ENCODE peak calls at places on chromosomes 1 and 21, in six cellular contexts. One of them, this sample, is unnamed.

GRCh38 chr21:41861255-41861654 is 17.9 kb downstream of the PRDM15 start:
- DNase-seq in NCI-H187: no peak
- DNase-seq in fibroblast of mammary gland: no peak
- DNase-seq in sigmoid colon: no peak
- DNase-seq in EH: no peak
- DNase-seq in upper lobe of left lung: no peak
- DNase-seq in this sample: no peak

GRCh38 chr21:20249401-20249800 is 748.8 kb upstream of the NCAM2 start:
- DNase-seq in NCI-H187: no peak
- DNase-seq in fibroblast of mammary gland: no peak
- DNase-seq in sigmoid colon: no peak
- DNase-seq in EH: no peak
- DNase-seq in upper lobe of left lung: no peak
- DNase-seq in this sample: no peak

GRCh38 chr1:89959719-89960118 is 35.2 kb upstream of the ZNF326 start:
- DNase-seq in NCI-H187: no peak
- DNase-seq in fibroblast of mammary gland: no peak
- DNase-seq in sigmoid colon: no peak
- DNase-seq in EH: no peak
- DNase-seq in upper lobe of left lung: no peak
- DNase-seq in this sample: no peak

GRCh38 chr1:51622455-51622913 is 5.6 kb downstream of the OSBPL9 start:
- DNase-seq in NCI-H187: peak
- DNase-seq in fibroblast of mammary gland: peak
- DNase-seq in sigmoid colon: peak
- DNase-seq in EH: peak
- DNase-seq in upper lobe of left lung: peak
- DNase-seq in this sample: no peak

GRCh38 chr1:117093870-117094621 is 27.5 kb downstream of the TRIM45 start:
- DNase-seq in NCI-H187: peak
- DNase-seq in fibroblast of mammary gland: peak
- DNase-seq in sigmoid colon: no peak
- DNase-seq in EH: peak
- DNase-seq in upper lobe of left lung: peak
- DNase-seq in this sample: no peak

GRCh38 chr1:211305044-211305443 is 21.6 kb upstream of the TRAF5 start:
- DNase-seq in NCI-H187: no peak
- DNase-seq in fibroblast of mammary gland: peak
- DNase-seq in sigmoid colon: no peak
- DNase-seq in EH: peak
- DNase-seq in upper lobe of left lung: no peak
- DNase-seq in this sample: no peak

GRCh38 chr1:8663090-8663802 is 154.2 kb downstream of the RERE start:
- DNase-seq in NCI-H187: no peak
- DNase-seq in fibroblast of mammary gland: no peak
- DNase-seq in sigmoid colon: no peak
- DNase-seq in EH: peak
- DNase-seq in upper lobe of left lung: no peak
- DNase-seq in this sample: no peak

GRCh38 chr1:7991504-7992440 is 30.3 kb downstream of the PARK7 start:
- DNase-seq in NCI-H187: no peak
- DNase-seq in fibroblast of mammary gland: peak
- DNase-seq in sigmoid colon: no peak
- DNase-seq in EH: peak
- DNase-seq in upper lobe of left lung: no peak
- DNase-seq in this sample: no peak

GRCh38 chr1:147760481-147761260 is at the start of gene GJA5:
- DNase-seq in NCI-H187: no peak
- DNase-seq in fibroblast of mammary gland: no peak
- DNase-seq in sigmoid colon: no peak
- DNase-seq in EH: peak
- DNase-seq in upper lobe of left lung: no peak
- DNase-seq in this sample: no peak

GRCh38 chr1:111987502-111987901 is 2.0 kb downstream of the KCND3 start:
- DNase-seq in NCI-H187: no peak
- DNase-seq in fibroblast of mammary gland: no peak
- DNase-seq in sigmoid colon: no peak
- DNase-seq in EH: no peak
- DNase-seq in upper lobe of left lung: no peak
- DNase-seq in this sample: no peak

GRCh38 chr1:67690018-67690363 is 5.0 kb downstream of the GADD45A start:
- DNase-seq in NCI-H187: no peak
- DNase-seq in fibroblast of mammary gland: no peak
- DNase-seq in sigmoid colon: no peak
- DNase-seq in EH: no peak
- DNase-seq in upper lobe of left lung: no peak
- DNase-seq in this sample: no peak

GRCh38 chr1:101190441-101190840 is 46.4 kb upstream of the S1PR1 start:
- DNase-seq in NCI-H187: no peak
- DNase-seq in fibroblast of mammary gland: peak
- DNase-seq in sigmoid colon: no peak
- DNase-seq in EH: peak
- DNase-seq in upper lobe of left lung: no peak
- DNase-seq in this sample: no peak

GRCh38 chr1:12344611-12345299 is 114.9 kb downstream of the VPS13D start:
- DNase-seq in NCI-H187: no peak
- DNase-seq in fibroblast of mammary gland: peak
- DNase-seq in sigmoid colon: peak
- DNase-seq in EH: no peak
- DNase-seq in upper lobe of left lung: peak
- DNase-seq in this sample: no peak

GRCh38 chr1:81635816-81636215 is 164.9 kb upstream of the ADGRL2 start:
- DNase-seq in NCI-H187: no peak
- DNase-seq in fibroblast of mammary gland: no peak
- DNase-seq in sigmoid colon: no peak
- DNase-seq in EH: peak
- DNase-seq in upper lobe of left lung: no peak
- DNase-seq in this sample: no peak

GRCh38 chr1:240310226-240310925 is 218.7 kb downstream of the FMN2 start:
- DNase-seq in NCI-H187: no peak
- DNase-seq in fibroblast of mammary gland: peak
- DNase-seq in sigmoid colon: no peak
- DNase-seq in EH: peak
- DNase-seq in upper lobe of left lung: no peak
- DNase-seq in this sample: no peak

GRCh38 chr1:3011631-3012510 is 9.4 kb upstream of the ACTRT2 start:
- DNase-seq in NCI-H187: no peak
- DNase-seq in fibroblast of mammary gland: no peak
- DNase-seq in sigmoid colon: peak
- DNase-seq in EH: no peak
- DNase-seq in upper lobe of left lung: peak
- DNase-seq in this sample: no peak

GRCh38 chr1:221097479-221098281 is 218.4 kb downstream of the HLX start:
- DNase-seq in NCI-H187: no peak
- DNase-seq in fibroblast of mammary gland: peak
- DNase-seq in sigmoid colon: no peak
- DNase-seq in EH: peak
- DNase-seq in upper lobe of left lung: no peak
- DNase-seq in this sample: no peak

GRCh38 chr1:30109853-30110252 is 613.5 kb downstream of the MATN1 start:
- DNase-seq in NCI-H187: no peak
- DNase-seq in fibroblast of mammary gland: peak
- DNase-seq in sigmoid colon: peak
- DNase-seq in EH: peak
- DNase-seq in upper lobe of left lung: no peak
- DNase-seq in this sample: no peak

GRCh38 chr1:240808381-240808780 is 196.4 kb upstream of the GREM2 start:
- DNase-seq in NCI-H187: no peak
- DNase-seq in fibroblast of mammary gland: no peak
- DNase-seq in sigmoid colon: no peak
- DNase-seq in EH: no peak
- DNase-seq in upper lobe of left lung: no peak
- DNase-seq in this sample: no peak

GRCh38 chr1:85297855-85298629 is 21.6 kb upstream of the BCL10 start:
- DNase-seq in NCI-H187: no peak
- DNase-seq in fibroblast of mammary gland: peak
- DNase-seq in sigmoid colon: no peak
- DNase-seq in EH: peak
- DNase-seq in upper lobe of left lung: peak
- DNase-seq in this sample: no peak

GRCh38 chr21:35909456-35910178 is 150.7 kb downstream of the SETD4 start:
- DNase-seq in NCI-H187: no peak
- DNase-seq in fibroblast of mammary gland: no peak
- DNase-seq in sigmoid colon: no peak
- DNase-seq in EH: peak
- DNase-seq in upper lobe of left lung: no peak
- DNase-seq in this sample: no peak

GRCh38 chr1:150552692-150553278 is 3.6 kb downstream of the ADAMTSL4 start:
- DNase-seq in NCI-H187: no peak
- DNase-seq in fibroblast of mammary gland: no peak
- DNase-seq in sigmoid colon: no peak
- DNase-seq in EH: no peak
- DNase-seq in upper lobe of left lung: no peak
- DNase-seq in this sample: no peak

GRCh38 chr1:81670286-81670685 is 130.4 kb upstream of the ADGRL2 start:
- DNase-seq in NCI-H187: no peak
- DNase-seq in fibroblast of mammary gland: peak
- DNase-seq in sigmoid colon: peak
- DNase-seq in EH: peak
- DNase-seq in upper lobe of left lung: peak
- DNase-seq in this sample: no peak

GRCh38 chr1:234322979-234323378 is 50.3 kb upstream of the COA6 start:
- DNase-seq in NCI-H187: no peak
- DNase-seq in fibroblast of mammary gland: peak
- DNase-seq in sigmoid colon: no peak
- DNase-seq in EH: peak
- DNase-seq in upper lobe of left lung: peak
- DNase-seq in this sample: no peak

GRCh38 chr1:110153407-110153950 is 3.2 kb downstream of the SLC6A17 start:
- DNase-seq in NCI-H187: no peak
- DNase-seq in fibroblast of mammary gland: no peak
- DNase-seq in sigmoid colon: no peak
- DNase-seq in EH: no peak
- DNase-seq in upper lobe of left lung: no peak
- DNase-seq in this sample: no peak